ENCODE peak calls at places on chromosomes 16 and 17, in seven cellular contexts. B, G, L, I, U, S and M are unnamed samples.

GRCh38 chr16:84193480-84193879 is 2.5 kb downstream of the ADAD2 start:
- DNase-seq in B (no peak), G (no peak), L (no peak), I (no peak), U (no peak), S (no peak), M (no peak)

GRCh38 chr16:87733190-87733589 is 32.6 kb downstream of the KLHDC4 start:
- DNase-seq in B (no peak), G (no peak), L (no peak), I (no peak), U (no peak), S (no peak), M (no peak)

GRCh38 chr17:61305024-61305423 is 94.6 kb upstream of the TBX2 start:
- DNase-seq in B (no peak), G (no peak), L (no peak), I (no peak), U (no peak), S (no peak), M (no peak)

GRCh38 chr17:76586741-76587487 is 1.3 kb upstream of the ST6GALNAC2 start:
- DNase-seq in B (no peak), G (no peak), L (no peak), I (no peak), U (no peak), S (no peak), M (no peak)

GRCh38 chr16:26053889-26054288 is 362.1 kb downstream of the HS3ST4 start:
- DNase-seq in B (no peak), G (no peak), L (no peak), I (no peak), U (no peak), S (no peak), M (no peak)

GRCh38 chr17:62967111-62967449 is 1.0 kb downstream of the TANC2 start:
- DNase-seq in B (no peak), G (no peak), L (no peak), I (no peak), U (no peak), S (no peak), M (no peak)

GRCh38 chr16:30054959-30055553 is 10.5 kb upstream of the ALDOA start:
- DNase-seq in B (peak), G (no peak), L (no peak), I (peak), U (peak), S (no peak), M (peak)

GRCh38 chr17:73592531-73592961 is 51.7 kb downstream of the SDK2 start:
- DNase-seq in B (no peak), G (no peak), L (no peak), I (no peak), U (no peak), S (no peak), M (no peak)

GRCh38 chr17:69466905-69467630 is 52.6 kb downstream of the MAP2K6 start:
- DNase-seq in B (no peak), G (peak), L (no peak), I (no peak), U (no peak), S (no peak), M (peak)

GRCh38 chr17:48854774-48855476 is 24.1 kb downstream of the CALCOCO2 start:
- DNase-seq in B (no peak), G (no peak), L (no peak), I (no peak), U (no peak), S (no peak), M (no peak)

GRCh38 chr17:48856122-48856821 is 25.4 kb downstream of the CALCOCO2 start:
- DNase-seq in B (no peak), G (no peak), L (no peak), I (no peak), U (no peak), S (no peak), M (no peak)

GRCh38 chr17:48860034-48860433 is 29.2 kb downstream of the CALCOCO2 start:
- DNase-seq in B (no peak), G (no peak), L (no peak), I (peak), U (no peak), S (no peak), M (no peak)
- TF ChIP-seq CTCF in B (no peak), G (peak), L (peak), I (no peak), U (no peak), S (peak), M (no peak)

GRCh38 chr16:14202095-14202494 is 131.0 kb downstream of the MRTFB start:
- DNase-seq in B (no peak), G (no peak), L (no peak), I (no peak), U (no peak), S (no peak), M (no peak)

GRCh38 chr16:14199624-14200023 is 128.5 kb downstream of the MRTFB start:
- DNase-seq in B (no peak), G (no peak), L (no peak), I (no peak), U (no peak), S (no peak), M (no peak)

GRCh38 chr16:14199199-14199598 is 128.1 kb downstream of the MRTFB start:
- DNase-seq in B (no peak), G (no peak), L (no peak), I (no peak), U (no peak), S (no peak), M (no peak)

GRCh38 chr16:14205666-14206065 is 134.5 kb downstream of the MRTFB start:
- DNase-seq in B (no peak), G (no peak), L (no peak), I (no peak), U (no peak), S (no peak), M (no peak)

DNA sequence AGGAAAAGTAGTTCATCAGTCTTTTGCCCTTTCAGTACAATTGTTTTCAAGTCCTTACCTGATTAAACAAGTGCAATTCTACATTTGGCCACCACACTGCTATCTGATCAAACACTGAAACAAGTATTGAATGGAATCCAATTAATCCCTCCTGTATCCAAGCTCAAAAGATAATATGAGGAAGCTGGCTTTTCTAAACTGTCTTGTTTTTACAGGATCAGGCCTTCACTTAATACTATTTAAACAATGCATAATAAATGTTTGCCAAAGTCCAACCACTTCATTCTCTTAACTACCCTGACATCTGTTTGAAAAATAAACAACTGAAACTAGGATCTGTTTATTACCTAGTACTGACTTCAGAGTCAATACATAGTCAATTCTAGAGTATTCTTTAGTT is 131.6 kb downstream of the MRTFB start:
- DNase-seq in B (no peak), G (no peak), L (no peak), I (no peak), U (no peak), S (no peak), M (no peak)
- TF ChIP-seq CTCF in B (peak), G (peak), L (peak), I (no peak), U (peak), S (peak), M (peak)

DNA sequence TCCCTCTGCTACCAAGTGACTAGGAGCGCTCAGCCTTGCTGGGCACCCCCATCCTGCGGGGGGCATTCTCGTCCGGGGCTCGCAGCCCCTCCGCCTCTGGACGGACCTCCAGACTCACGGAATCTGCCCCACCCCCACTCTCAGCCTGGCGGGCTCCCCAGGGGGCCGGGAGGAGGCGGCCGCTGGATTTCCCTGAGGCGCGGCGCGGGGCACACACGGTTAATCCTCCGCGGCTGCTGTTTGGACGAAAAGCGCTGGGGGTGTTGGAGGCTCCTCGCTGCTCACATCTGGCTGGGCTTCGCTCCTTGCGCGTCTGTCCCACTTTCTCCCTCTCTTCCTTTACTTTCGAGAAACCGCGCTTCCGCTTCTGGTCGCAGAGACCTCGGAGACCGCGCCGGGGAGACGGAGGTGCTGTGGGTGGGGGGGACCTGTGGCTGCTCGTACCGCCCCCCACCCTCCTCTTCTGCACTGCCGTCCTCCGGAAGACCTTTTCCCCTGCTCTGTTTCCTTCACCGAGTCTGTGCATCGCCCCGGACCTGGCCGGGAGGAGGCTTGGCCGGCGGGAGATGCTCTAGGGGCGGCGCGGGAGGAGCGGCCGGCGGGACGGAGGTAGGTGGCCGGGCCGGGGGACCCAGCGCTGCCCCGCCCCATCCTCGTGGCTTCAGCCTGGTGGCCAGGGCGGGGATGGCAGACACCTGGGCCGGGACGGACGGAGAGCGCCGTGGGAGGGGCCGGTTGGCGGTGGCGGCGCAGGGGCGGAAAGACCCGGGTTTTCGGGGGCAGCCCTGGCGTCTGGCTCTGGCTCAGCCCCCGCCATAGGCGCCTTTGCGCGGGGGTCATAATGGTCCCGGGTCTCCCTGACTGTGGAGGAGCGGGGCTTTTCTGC is at the start of gene C1QTNF1:
- DNase-seq in B (peak), G (no peak), L (peak), I (peak), U (peak), S (peak), M (peak)
- TF ChIP-seq CTCF in B (peak), G (peak), L (peak), I (no peak), U (peak), S (peak), M (peak)

GRCh38 chr16:49514391-49514980 is 140.9 kb downstream of the C16orf78 start:
- DNase-seq in B (peak), G (no peak), L (no peak), I (no peak), U (no peak), S (no peak), M (no peak)
- TF ChIP-seq CTCF in B (no peak), G (no peak), L (no peak), I (no peak), U (no peak), S (no peak), M (no peak)

GRCh38 chr17:48519427-48519826 is 11.4 kb downstream of the HOXB1 start:
- DNase-seq in B (no peak), G (no peak), L (no peak), I (no peak), U (no peak), S (no peak), M (no peak)

GRCh38 chr17:48526986-48527741 is 3.6 kb downstream of the HOXB1 start:
- DNase-seq in B (no peak), G (no peak), L (peak), I (no peak), U (no peak), S (no peak), M (no peak)

GRCh38 chr17:48520631-48521045 is 10.2 kb downstream of the HOXB1 start:
- DNase-seq in B (no peak), G (no peak), L (no peak), I (no peak), U (no peak), S (no peak), M (no peak)

GRCh38 chr17:48522031-48522593 is 8.7 kb downstream of the HOXB1 start:
- DNase-seq in B (no peak), G (no peak), L (peak), I (peak), U (no peak), S (no peak), M (peak)

GRCh38 chr17:48522990-48523389 is 7.8 kb downstream of the HOXB1 start:
- DNase-seq in B (no peak), G (no peak), L (no peak), I (no peak), U (no peak), S (no peak), M (no peak)
- TF ChIP-seq CTCF in B (no peak), G (peak), L (no peak), I (peak), U (no peak), S (peak), M (no peak)

GRCh38 chr17:9115446-9116265 is 94.3 kb downstream of the NTN1 start:
- DNase-seq in B (no peak), G (no peak), L (peak), I (peak), U (peak), S (no peak), M (peak)
- TF ChIP-seq CTCF in B (peak), G (peak), L (peak), I (peak), U (no peak), S (no peak), M (no peak)

DNA sequence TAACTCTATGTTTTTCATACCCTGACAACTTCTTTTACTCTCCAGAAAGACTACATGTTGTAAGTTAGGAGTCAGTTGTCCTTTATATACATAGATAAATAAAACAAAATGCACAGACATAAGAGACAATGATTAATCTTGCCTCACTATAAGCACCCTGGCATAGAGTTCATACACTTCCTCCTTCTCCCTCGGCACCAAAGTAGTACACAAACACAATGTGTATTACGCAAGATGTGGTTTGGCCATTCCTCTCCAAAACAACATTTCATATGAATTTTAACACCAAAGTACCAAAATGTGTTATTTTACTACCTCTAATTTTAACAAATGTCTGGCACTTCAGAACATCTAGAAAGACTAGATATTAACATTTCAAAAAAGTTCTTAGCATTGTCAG is 17.2 kb upstream of the SLFN11 start:
- DNase-seq in B (no peak), G (no peak), L (no peak), I (no peak), U (no peak), S (no peak), M (no peak)
- TF ChIP-seq CTCF in B (no peak), G (no peak), L (no peak), I (no peak), U (no peak), S (no peak), M (no peak)

GRCh38 chr17:40069751-40070643 is 7.2 kb downstream of the THRA start:
- DNase-seq in B (no peak), G (no peak), L (peak), I (peak), U (peak), S (no peak), M (peak)
- TF ChIP-seq CTCF in B (peak), G (peak), L (peak), I (peak), U (no peak), S (no peak), M (no peak)

GRCh38 chr17:43482103-43483012 is 1.4 kb upstream of the DHX8 start:
- DNase-seq in B (no peak), G (no peak), L (no peak), I (no peak), U (no peak), S (no peak), M (no peak)

GRCh38 chr17:43477832-43478634 is 5.7 kb upstream of the DHX8 start:
- DNase-seq in B (no peak), G (no peak), L (no peak), I (no peak), U (no peak), S (no peak), M (no peak)

GRCh38 chr17:43479948-43480347 is 3.8 kb upstream of the DHX8 start:
- DNase-seq in B (no peak), G (no peak), L (no peak), I (no peak), U (no peak), S (no peak), M (no peak)

GRCh38 chr17:43483674-43484551 is at the start of gene DHX8:
- DNase-seq in B (peak), G (peak), L (peak), I (peak), U (peak), S (peak), M (peak)
- TF ChIP-seq CTCF in B (peak), G (peak), L (peak), I (peak), U (peak), S (peak), M (peak)